ENCODE peak calls at places on chromosomes 6 and 20, in eight cellular contexts. One of them, this sample, is unnamed.

GRCh38 chr6:158697798-158698197 is 47.9 kb downstream of the SYTL3 start:
- DNase-seq in esophagus muscularis mucosa: no peak
- DNase-seq in CD4-positive, CD25-positive, alpha-beta regulatory T cell: no peak
- DNase-seq in heart left ventricle: no peak
- DNase-seq in tibial artery: no peak
- DNase-seq in H9: no peak
- DNase-seq in tibial nerve: no peak
- DNase-seq in body of pancreas: no peak
- DNase-seq in this sample: no peak

GRCh38 chr6:97697450-97697849 is 414.4 kb upstream of the MMS22L start:
- DNase-seq in tibial artery: no peak
- DNase-seq in H9: no peak
- DNase-seq in heart left ventricle: no peak
- DNase-seq in esophagus muscularis mucosa: no peak
- DNase-seq in CD4-positive, CD25-positive, alpha-beta regulatory T cell: no peak
- DNase-seq in tibial nerve: no peak
- DNase-seq in body of pancreas: no peak
- DNase-seq in this sample: no peak

GRCh38 chr6:43951756-43952675 is 175.2 kb downstream of the MRPL14 start:
- DNase-seq in H9: peak; percentile 25
- DNase-seq in heart left ventricle: no peak
- DNase-seq in esophagus muscularis mucosa: no peak
- DNase-seq in tibial nerve: no peak
- DNase-seq in tibial artery: no peak
- DNase-seq in CD4-positive, CD25-positive, alpha-beta regulatory T cell: no peak
- DNase-seq in body of pancreas: no peak
- DNase-seq in this sample: peak; percentile 80

GRCh38 chr6:111838749-111839484 is 34.3 kb downstream of the FYN start:
- DNase-seq in heart left ventricle: no peak
- DNase-seq in CD4-positive, CD25-positive, alpha-beta regulatory T cell: no peak
- DNase-seq in body of pancreas: no peak
- DNase-seq in tibial artery: no peak
- DNase-seq in esophagus muscularis mucosa: no peak
- DNase-seq in H9: no peak
- DNase-seq in tibial nerve: no peak
- DNase-seq in this sample: no peak

GRCh38 chr20:20711413-20711812 is 1.0 kb downstream of the RALGAPA2 start:
- DNase-seq in H9: no peak
- DNase-seq in esophagus muscularis mucosa: peak; percentile 26
- DNase-seq in tibial artery: no peak
- DNase-seq in tibial nerve: no peak
- DNase-seq in CD4-positive, CD25-positive, alpha-beta regulatory T cell: peak; percentile 27
- DNase-seq in heart left ventricle: no peak
- DNase-seq in body of pancreas: peak; percentile 30
- DNase-seq in this sample: no peak

GRCh38 chr6:77456531-77457248 is 6.6 kb downstream of the HTR1B start:
- DNase-seq in heart left ventricle: peak; percentile 66
- DNase-seq in CD4-positive, CD25-positive, alpha-beta regulatory T cell: no peak
- DNase-seq in body of pancreas: no peak
- DNase-seq in esophagus muscularis mucosa: no peak
- DNase-seq in H9: peak; percentile 40
- DNase-seq in tibial nerve: no peak
- DNase-seq in tibial artery: peak; percentile 77
- DNase-seq in this sample: peak; percentile 63

GRCh38 chr6:1394591-1395463 is 5.5 kb downstream of the FOXF2 start:
- DNase-seq in tibial artery: no peak
- DNase-seq in H9: no peak
- DNase-seq in esophagus muscularis mucosa: no peak
- DNase-seq in heart left ventricle: no peak
- DNase-seq in tibial nerve: no peak
- DNase-seq in CD4-positive, CD25-positive, alpha-beta regulatory T cell: no peak
- DNase-seq in body of pancreas: no peak
- DNase-seq in this sample: no peak

GRCh38 chr6:160080097-160080496 is 41.5 kb upstream of the SLC22A1 start:
- DNase-seq in heart left ventricle: no peak
- DNase-seq in H9: no peak
- DNase-seq in CD4-positive, CD25-positive, alpha-beta regulatory T cell: no peak
- DNase-seq in tibial nerve: no peak
- DNase-seq in tibial artery: no peak
- DNase-seq in body of pancreas: no peak
- DNase-seq in esophagus muscularis mucosa: no peak
- DNase-seq in this sample: no peak

DNA sequence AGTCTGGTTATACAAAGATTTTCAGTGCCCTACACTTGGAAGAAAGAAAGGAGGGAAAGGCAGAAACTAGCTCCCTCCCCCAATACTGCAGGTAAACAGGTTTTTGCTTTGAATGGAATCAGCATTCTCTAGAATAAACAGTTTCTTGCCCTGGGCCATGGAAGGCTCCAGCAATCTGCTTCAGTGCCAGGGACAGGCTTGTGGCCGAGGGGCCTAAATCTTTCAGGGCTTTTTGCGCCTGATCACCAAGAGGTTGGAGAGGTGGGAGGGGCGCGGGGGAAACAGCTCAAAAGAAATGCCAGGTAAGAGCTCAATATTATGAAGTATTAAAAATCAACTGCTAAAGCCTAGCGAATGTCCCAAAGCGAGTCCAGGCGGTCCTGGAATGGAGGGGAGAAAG is 23.8 kb downstream of the TFAP2B start:
- DNase-seq in tibial nerve: no peak
- DNase-seq in heart left ventricle: no peak
- DNase-seq in body of pancreas: no peak
- DNase-seq in CD4-positive, CD25-positive, alpha-beta regulatory T cell: no peak
- DNase-seq in H9: peak; percentile 59
- DNase-seq in esophagus muscularis mucosa: no peak
- DNase-seq in tibial artery: no peak
- DNase-seq in this sample: no peak
- H3K27me3 ChIP-seq in tibial nerve: peaks cover 3% of the 10 kb centered on the region
- H3K27me3 ChIP-seq in heart left ventricle: peaks cover 57% of the 10 kb centered on the region
- H3K27me3 ChIP-seq in body of pancreas: peaks cover 30% of the 10 kb centered on the region
- H3K27me3 ChIP-seq in CD4-positive, CD25-positive, alpha-beta regulatory T cell: peaks cover 49% of the 10 kb centered on the region
- H3K27me3 ChIP-seq in H9: peaks cover 86% of the 10 kb centered on the region
- H3K27me3 ChIP-seq in esophagus muscularis mucosa: peaks cover 58% of the 10 kb centered on the region
- H3K27me3 ChIP-seq in tibial artery: no peaks in the 10 kb centered on the region
- H3K27me3 ChIP-seq in this sample: no peaks in the 10 kb centered on the region

DNA sequence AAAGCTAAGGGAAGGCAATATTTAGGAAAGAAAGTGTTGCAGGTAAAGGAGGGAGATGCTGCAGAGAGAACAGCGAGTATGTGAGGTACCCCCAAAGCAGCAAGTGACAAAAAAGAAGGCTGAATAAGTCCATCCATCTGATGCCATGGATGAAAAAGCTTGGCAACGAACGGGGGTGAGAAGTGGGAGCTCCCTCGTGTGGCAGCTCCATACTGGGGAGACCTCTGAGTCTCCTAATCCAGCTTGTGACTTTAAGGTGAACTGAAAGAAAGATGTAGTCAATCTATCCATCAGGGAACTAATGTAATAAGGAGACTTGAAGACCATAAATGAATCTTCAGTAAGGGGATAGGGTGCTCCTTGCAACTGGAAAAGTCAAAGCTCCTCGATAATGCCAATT is 156.6 kb downstream of the OTOR start:
- DNase-seq in H9: no peak
- DNase-seq in body of pancreas: no peak
- DNase-seq in esophagus muscularis mucosa: no peak
- DNase-seq in tibial nerve: no peak
- DNase-seq in tibial artery: no peak
- DNase-seq in heart left ventricle: no peak
- DNase-seq in CD4-positive, CD25-positive, alpha-beta regulatory T cell: no peak
- DNase-seq in this sample: no peak
- H3K4me1 ChIP-seq in H9: no peaks in the 10 kb centered on the region
- H3K4me1 ChIP-seq in body of pancreas: no peaks in the 10 kb centered on the region
- H3K4me1 ChIP-seq in esophagus muscularis mucosa: no peaks in the 10 kb centered on the region
- H3K4me1 ChIP-seq in tibial nerve: no peaks in the 10 kb centered on the region
- H3K4me1 ChIP-seq in tibial artery: no peaks in the 10 kb centered on the region
- H3K4me1 ChIP-seq in heart left ventricle: no peaks in the 10 kb centered on the region
- H3K4me1 ChIP-seq in CD4-positive, CD25-positive, alpha-beta regulatory T cell: no peaks in the 10 kb centered on the region
- H3K4me1 ChIP-seq in this sample: no peaks in the 10 kb centered on the region

DNA sequence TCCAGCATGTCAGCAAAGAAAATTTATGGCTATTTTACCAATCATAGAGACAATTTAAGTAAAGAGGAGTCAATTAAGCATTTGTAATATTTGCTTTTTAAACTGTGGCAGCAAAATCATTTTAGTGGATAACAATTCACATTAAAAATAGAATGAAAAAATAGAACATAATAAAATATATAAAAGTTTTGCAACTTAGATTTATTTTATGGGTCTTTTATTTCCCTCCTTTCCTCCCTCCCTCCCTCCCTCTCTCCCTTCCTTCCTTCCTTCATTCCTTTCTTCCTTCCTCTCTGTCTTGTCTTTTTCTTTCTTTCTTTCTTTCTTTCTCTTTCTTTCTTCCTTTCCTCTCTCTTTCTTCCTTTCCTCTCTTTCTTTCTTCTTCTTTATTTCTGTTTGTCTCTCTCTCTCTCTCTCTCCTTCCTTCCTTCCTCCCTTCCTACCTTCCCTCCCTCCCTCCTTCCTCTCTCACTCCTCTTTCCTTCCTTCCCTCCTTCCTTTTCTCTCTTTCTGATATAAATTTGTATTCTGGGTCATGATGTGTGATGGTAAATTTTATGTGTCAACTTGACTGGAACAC is 610.9 kb upstream of the CITED2 start:
- DNase-seq in H9: no peak
- DNase-seq in body of pancreas: no peak
- DNase-seq in tibial nerve: no peak
- DNase-seq in esophagus muscularis mucosa: no peak
- DNase-seq in heart left ventricle: no peak
- DNase-seq in CD4-positive, CD25-positive, alpha-beta regulatory T cell: no peak
- DNase-seq in tibial artery: no peak
- DNase-seq in this sample: no peak
- H3K27ac ChIP-seq in H9: no peak overlapping the region
- H3K27ac ChIP-seq in body of pancreas: no peak overlapping the region
- H3K27ac ChIP-seq in tibial nerve: no peak overlapping the region
- H3K27ac ChIP-seq in esophagus muscularis mucosa: peak overlapping the region; percentile 74
- H3K27ac ChIP-seq in heart left ventricle: no peak overlapping the region
- H3K27ac ChIP-seq in CD4-positive, CD25-positive, alpha-beta regulatory T cell: no peak overlapping the region
- H3K27ac ChIP-seq in tibial artery: peak overlapping the region; percentile 67
- H3K27ac ChIP-seq in this sample: no peak overlapping the region

DNA sequence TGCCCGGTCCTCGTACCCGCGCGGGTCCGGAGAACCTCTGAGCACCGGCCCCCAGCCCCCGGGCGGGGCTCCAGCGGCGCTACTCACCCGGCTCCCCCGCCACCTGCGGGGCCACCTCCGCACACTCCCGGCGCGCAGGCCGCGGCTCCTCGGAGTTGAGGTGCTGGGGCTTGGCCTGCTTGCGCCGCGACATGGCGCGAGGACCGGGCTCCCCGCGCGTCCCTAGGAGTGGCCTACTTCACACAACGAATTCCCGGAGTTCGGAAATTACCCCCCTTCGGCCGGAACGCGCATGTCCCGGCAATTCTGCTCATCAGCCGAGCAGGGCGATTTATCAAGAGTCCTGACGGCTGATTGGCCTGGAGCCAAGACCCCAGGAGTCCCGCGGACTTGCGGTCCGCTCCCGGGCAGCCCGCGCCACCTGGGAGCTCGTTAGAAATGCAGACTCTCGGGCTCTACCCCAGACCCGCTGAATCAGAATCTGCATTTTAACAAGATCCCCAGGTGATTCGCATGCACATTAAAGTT is 86.5 kb downstream of the ZFP64 start:
- DNase-seq in heart left ventricle: no peak
- DNase-seq in tibial nerve: no peak
- DNase-seq in body of pancreas: peak; percentile 43
- DNase-seq in tibial artery: no peak
- DNase-seq in H9: peak; percentile 88
- DNase-seq in CD4-positive, CD25-positive, alpha-beta regulatory T cell: no peak
- DNase-seq in esophagus muscularis mucosa: no peak
- DNase-seq in this sample: no peak
- H3K27me3 ChIP-seq in heart left ventricle: peaks cover 21% of the 10 kb centered on the region
- H3K27me3 ChIP-seq in tibial nerve: no peaks in the 10 kb centered on the region
- H3K27me3 ChIP-seq in body of pancreas: peaks cover 24% of the 10 kb centered on the region
- H3K27me3 ChIP-seq in tibial artery: no peaks in the 10 kb centered on the region
- H3K27me3 ChIP-seq in H9: peaks cover 27% of the 10 kb centered on the region
- H3K27me3 ChIP-seq in CD4-positive, CD25-positive, alpha-beta regulatory T cell: peaks cover 6% of the 10 kb centered on the region
- H3K27me3 ChIP-seq in esophagus muscularis mucosa: peaks cover 26% of the 10 kb centered on the region
- H3K27me3 ChIP-seq in this sample: no peaks in the 10 kb centered on the region

GRCh38 chr6:142304241-142304640 is 2.4 kb downstream of the ADGRG6 start:
- DNase-seq in tibial nerve: no peak
- DNase-seq in heart left ventricle: no peak
- DNase-seq in esophagus muscularis mucosa: no peak
- DNase-seq in H9: no peak
- DNase-seq in body of pancreas: no peak
- DNase-seq in tibial artery: no peak
- DNase-seq in CD4-positive, CD25-positive, alpha-beta regulatory T cell: no peak
- DNase-seq in this sample: no peak
- H3K4me1 ChIP-seq in tibial nerve: no peaks in the 10 kb centered on the region
- H3K4me1 ChIP-seq in heart left ventricle: peaks cover 11% of the 10 kb centered on the region
- H3K4me1 ChIP-seq in esophagus muscularis mucosa: peaks cover 10% of the 10 kb centered on the region
- H3K4me1 ChIP-seq in H9: no peaks in the 10 kb centered on the region
- H3K4me1 ChIP-seq in body of pancreas: peaks cover 9% of the 10 kb centered on the region
- H3K4me1 ChIP-seq in tibial artery: peaks cover 18% of the 10 kb centered on the region
- H3K4me1 ChIP-seq in CD4-positive, CD25-positive, alpha-beta regulatory T cell: peaks cover 8% of the 10 kb centered on the region
- H3K4me1 ChIP-seq in this sample: no peaks in the 10 kb centered on the region

GRCh38 chr6:142152731-142153130 is 5.7 kb downstream of the VTA1 start:
- DNase-seq in tibial nerve: no peak
- DNase-seq in H9: no peak
- DNase-seq in esophagus muscularis mucosa: no peak
- DNase-seq in CD4-positive, CD25-positive, alpha-beta regulatory T cell: no peak
- DNase-seq in tibial artery: no peak
- DNase-seq in body of pancreas: no peak
- DNase-seq in heart left ventricle: no peak
- DNase-seq in this sample: no peak

DNA sequence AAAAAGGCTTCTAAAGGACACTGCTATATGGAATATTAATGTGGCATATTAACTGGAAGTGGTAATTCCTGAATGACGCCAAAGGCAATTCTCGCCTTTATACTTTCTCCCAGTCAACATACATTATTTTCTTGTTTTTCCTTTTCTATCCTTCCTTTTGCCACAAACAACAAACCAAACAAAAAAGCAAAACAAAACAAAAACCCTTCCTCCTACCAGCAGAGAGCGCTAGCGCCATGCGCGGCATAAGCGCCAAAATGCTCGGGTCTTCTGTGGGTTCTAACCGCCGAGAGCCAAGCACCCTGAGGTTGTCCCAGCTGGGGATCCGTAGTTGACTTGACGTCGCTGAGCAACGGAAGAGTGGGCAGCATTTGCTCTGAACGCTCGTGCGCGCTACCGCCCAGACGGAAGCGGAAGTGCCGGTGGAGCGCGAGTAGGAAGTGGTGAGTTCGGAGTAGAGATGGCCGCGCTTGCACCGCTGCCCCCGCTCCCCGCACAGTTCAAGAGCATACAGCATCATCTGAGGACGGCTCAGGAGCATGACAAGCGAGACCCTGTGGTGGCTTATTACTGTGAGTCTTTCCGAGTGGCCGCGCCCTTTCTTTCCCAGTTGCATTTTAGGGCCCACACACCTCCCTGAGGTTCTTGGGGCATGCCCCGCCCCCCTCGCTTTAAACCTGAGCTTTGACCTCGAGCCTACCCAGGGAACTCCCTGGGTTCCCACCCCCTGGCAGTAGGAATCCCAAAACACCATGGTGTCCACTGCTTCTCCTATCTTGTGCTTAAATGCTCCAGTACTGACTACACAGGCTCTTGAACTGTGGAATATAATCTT is at the start of the genes NMBR and VTA1:
- DNase-seq in tibial artery: peak; percentile 98
- DNase-seq in H9: peak; percentile 99
- DNase-seq in body of pancreas: peak; percentile 99
- DNase-seq in CD4-positive, CD25-positive, alpha-beta regulatory T cell: peak; percentile 97
- DNase-seq in heart left ventricle: peak; percentile 98
- DNase-seq in tibial nerve: peak; percentile 97
- DNase-seq in esophagus muscularis mucosa: peak; percentile 96
- DNase-seq in this sample: peak; percentile 97
- H3K27ac ChIP-seq in tibial artery: peak within 1 kb of the TSS; percentile 86
- H3K27ac ChIP-seq in H9: no peak within 1 kb of the TSS
- H3K27ac ChIP-seq in body of pancreas: peak within 1 kb of the TSS; percentile 64
- H3K27ac ChIP-seq in CD4-positive, CD25-positive, alpha-beta regulatory T cell: peak within 1 kb of the TSS; percentile 72
- H3K27ac ChIP-seq in heart left ventricle: no peak within 1 kb of the TSS
- H3K27ac ChIP-seq in tibial nerve: peak within 1 kb of the TSS; percentile 82
- H3K27ac ChIP-seq in esophagus muscularis mucosa: peak within 1 kb of the TSS; percentile 71
- H3K27ac ChIP-seq in this sample: peak within 1 kb of the TSS; percentile 61

This sample was measured in SJCRH30.